ENCODE peak calls at places on chromosome 11, in six cellular contexts. O, S, H, Y, R and F are unnamed samples.

GRCh38 chr11:35458846-35459245 is 39.5 kb upstream of the SLC1A2 start:
- DNase-seq in O (no peak), S (no peak), H (no peak), Y (no peak), R (no peak), F (no peak)

GRCh38 chr11:134045799-134046635 is 22.9 kb upstream of the JAM3 start:
- DNase-seq in O (peak; percentile 60), S (peak; percentile 30), H (peak; percentile 78), Y (no peak), R (peak; percentile 83), F (no peak)

GRCh38 chr11:79174045-79175008 is 266.5 kb downstream of the TENM4 start:
- DNase-seq in O (no peak), S (no peak), H (no peak), Y (no peak), R (no peak), F (peak; percentile 7)

GRCh38 chr11:719214-720016 is 13.4 kb downstream of the EPS8L2 start:
- DNase-seq in O (no peak), S (peak; percentile 61), H (no peak), Y (no peak), R (no peak), F (no peak)

GRCh38 chr11:17506942-17507341 is 30.3 kb upstream of the ABCC8 start:
- DNase-seq in O (no peak), S (no peak), H (no peak), Y (no peak), R (no peak), F (no peak)

GRCh38 chr11:34234086-34234740 is 123.6 kb downstream of the ABTB2 start:
- DNase-seq in O (no peak), S (no peak), H (no peak), Y (no peak), R (no peak), F (peak; percentile 43)

GRCh38 chr11:9347100-9347499 is 32.7 kb upstream of the TMEM41B start:
- DNase-seq in O (no peak), S (no peak), H (no peak), Y (no peak), R (peak; percentile 10), F (no peak)

GRCh38 chr11:61522881-61523280 is 14.3 kb downstream of the LRRC10B start:
- DNase-seq in O (no peak), S (no peak), H (no peak), Y (no peak), R (no peak), F (no peak)

GRCh38 chr11:12840871-12841516 is 166.8 kb downstream of the TEAD1 start:
- DNase-seq in O (no peak), S (no peak), H (no peak), Y (no peak), R (no peak), F (no peak)

GRCh38 chr11:130636672-130637463 is 188.4 kb downstream of the ADAMTS15 start:
- DNase-seq in O (no peak), S (no peak), H (peak; percentile 93), Y (no peak), R (no peak), F (no peak)

GRCh38 chr11:121795206-121795605 is 320.8 kb downstream of the BLID start:
- DNase-seq in O (no peak), S (no peak), H (no peak), Y (no peak), R (no peak), F (no peak)

GRCh38 chr11:18115360-18116127 is 9.7 kb upstream of the SAAL1 start:
- DNase-seq in O (peak; percentile 77), S (peak; percentile 68), H (peak; percentile 46), Y (no peak), R (no peak), F (peak; percentile 61)

GRCh38 chr11:15893080-15893492 is 463.3 kb downstream of the SOX6 start:
- DNase-seq in O (peak; percentile 8), S (no peak), H (no peak), Y (no peak), R (no peak), F (no peak)

GRCh38 chr11:83403990-83404389 is 117.8 kb upstream of the CCDC90B start:
- DNase-seq in O (no peak), S (no peak), H (no peak), Y (no peak), R (no peak), F (no peak)

GRCh38 chr11:130211144-130211543 is 51.6 kb downstream of the ST14 start:
- DNase-seq in O (no peak), S (peak; percentile 18), H (no peak), Y (no peak), R (peak; percentile 17), F (no peak)

GRCh38 chr11:102730036-102730815 is 5.5 kb upstream of the MMP8 start:
- DNase-seq in O (no peak), S (no peak), H (no peak), Y (no peak), R (no peak), F (no peak)

GRCh38 chr11:20353829-20354434 is 9.6 kb upstream of the HTATIP2 start:
- DNase-seq in O (peak; percentile 60), S (no peak), H (peak; percentile 8), Y (no peak), R (no peak), F (peak; percentile 35)

GRCh38 chr11:63888170-63889086 is 28.5 kb downstream of the RCOR2 start:
- DNase-seq in O (no peak), S (no peak), H (peak; percentile 24), Y (no peak), R (peak; percentile 82), F (peak; percentile 96)

GRCh38 chr11:77361184-77361583 is 59.7 kb upstream of the GDPD4 start:
- DNase-seq in O (no peak), S (no peak), H (no peak), Y (no peak), R (no peak), F (no peak)

GRCh38 chr11:16052750-16053149 is 303.6 kb downstream of the SOX6 start:
- DNase-seq in O (no peak), S (no peak), H (no peak), Y (no peak), R (no peak), F (no peak)

GRCh38 chr11:30474151-30474954 is 111.8 kb downstream of the MPPED2 start:
- DNase-seq in O (no peak), S (no peak), H (no peak), Y (no peak), R (no peak), F (no peak)

GRCh38 chr11:110675548-110675947 is 36.7 kb downstream of the ARHGAP20 start:
- DNase-seq in O (no peak), S (no peak), H (no peak), Y (no peak), R (no peak), F (no peak)

GRCh38 chr11:16607675-16608644 is 130.5 kb upstream of the C11orf58 start:
- DNase-seq in O (peak; percentile 81), S (peak; percentile 85), H (peak; percentile 74), Y (no peak), R (peak; percentile 81), F (peak; percentile 87)

GRCh38 chr11:56950510-56950909 is 38.2 kb upstream of the OR5AK2 start:
- DNase-seq in O (no peak), S (no peak), H (no peak), Y (no peak), R (no peak), F (no peak)

GRCh38 chr11:47879259-47880184 is 31.4 kb upstream of the NUP160 start:
- DNase-seq in O (no peak), S (no peak), H (no peak), Y (no peak), R (no peak), F (no peak)

GRCh38 chr11:104390696-104391095 is 226.7 kb upstream of the PDGFD start:
- DNase-seq in O (no peak), S (no peak), H (no peak), Y (no peak), R (no peak), F (no peak)

GRCh38 chr11:23041104-23041503 is 180.8 kb upstream of the CCDC179 start:
- DNase-seq in O (no peak), S (no peak), H (no peak), Y (no peak), R (no peak), F (no peak)

GRCh38 chr11:78039391-78039918 is 16.4 kb upstream of the KCTD14 start:
- DNase-seq in O (no peak), S (no peak), H (no peak), Y (no peak), R (no peak), F (no peak)

GRCh38 chr11:64583296-64584262 is 7.4 kb upstream of the SLC22A12 start:
- DNase-seq in O (no peak), S (no peak), H (no peak), Y (no peak), R (peak; percentile 67), F (no peak)